ENCODE peak calls at places on chromosomes 5 and 9, in nine cellular contexts. C is epithelial cell of proximal tubule, W is fibroblast of pulmonary artery, S is A549, J is cardiac muscle cell, N is fibroblast of lung, V is foreskin fibroblast, B is AG04449, I is heart left ventricle. K is an unnamed sample.

GRCh38 chr5:93279292-93279974 is 301.6 kb downstream of the NR2F1-AS1 start:
- DNase-seq in C (no peak), W (no peak), S (no peak), J (no peak), N (peak), V (peak), B (no peak), I (no peak), K (no peak)

GRCh38 chr9:76451234-76451633 is 7.7 kb upstream of the GCNT1 start:
- DNase-seq in C (peak), W (peak), S (peak), J (peak), N (peak), V (peak), B (no peak), I (no peak), K (no peak)

GRCh38 chr5:69498384-69498783 is 5.8 kb downstream of the OCLN start:
- DNase-seq in C (no peak), W (no peak), S (no peak), J (no peak), N (peak), V (no peak), B (no peak), I (no peak), K (no peak)

GRCh38 chr5:56012281-56012963 is 17.7 kb upstream of the IL6ST start:
- DNase-seq in C (no peak), W (peak), S (no peak), J (peak), N (peak), V (peak), B (no peak), I (peak), K (no peak)

GRCh38 chr5:35202319-35203111 is 27.8 kb downstream of the PRLR start:
- DNase-seq in C (no peak), W (peak), S (peak), J (peak), N (peak), V (peak), B (no peak), I (no peak), K (no peak)

GRCh38 chr5:9033524-9033923 is 512.4 kb downstream of the SEMA5A start:
- DNase-seq in C (no peak), W (no peak), S (no peak), J (no peak), N (no peak), V (no peak), B (no peak), I (no peak), K (no peak)

GRCh38 chr5:143494162-143494561 is 90.7 kb upstream of the NR3C1 start:
- DNase-seq in C (no peak), W (peak), S (peak), J (peak), N (peak), V (peak), B (peak), I (no peak), K (peak)

GRCh38 chr5:115850771-115851416 is 9.2 kb downstream of the AP3S1 start:
- DNase-seq in C (no peak), W (peak), S (no peak), J (peak), N (peak), V (no peak), B (no peak), I (no peak), K (no peak)

GRCh38 chr5:173138707-173139106 is 5.6 kb upstream of the BNIP1 start:
- DNase-seq in C (no peak), W (no peak), S (no peak), J (no peak), N (no peak), V (no peak), B (no peak), I (no peak), K (no peak)

GRCh38 chr5:65946198-65946745 is 19.9 kb downstream of the ERBIN start:
- DNase-seq in C (no peak), W (no peak), S (no peak), J (no peak), N (no peak), V (peak), B (no peak), I (no peak), K (no peak)

GRCh38 chr9:27194401-27195091 is 85.5 kb downstream of the TEK start:
- DNase-seq in C (peak), W (peak), S (peak), J (peak), N (peak), V (peak), B (peak), I (no peak), K (no peak)

GRCh38 chr9:70291446-70291845 is 32.7 kb downstream of the SMC5 start:
- DNase-seq in C (no peak), W (peak), S (no peak), J (no peak), N (peak), V (no peak), B (no peak), I (no peak), K (no peak)

DNA sequence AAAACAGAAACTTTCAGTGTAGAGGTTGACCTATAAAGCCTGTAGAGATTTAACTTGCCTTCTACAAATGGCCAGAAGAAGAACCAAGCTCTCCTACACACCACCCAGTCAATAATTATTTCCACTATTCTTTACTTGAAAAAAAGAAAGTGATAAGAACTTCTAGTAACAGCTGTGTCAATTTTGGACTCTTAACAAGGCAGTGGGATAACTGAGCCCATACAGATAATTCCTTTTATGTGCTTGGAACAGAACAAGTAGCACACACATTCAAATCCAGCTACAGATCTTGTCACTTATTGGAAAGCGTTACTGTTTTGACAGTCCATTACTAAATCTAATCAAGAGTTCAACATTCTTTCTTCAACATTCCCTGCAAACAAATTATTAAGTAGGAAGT is 6.2 kb downstream of the PTGER4 start:
- DNase-seq in C (no peak), W (no peak), S (no peak), J (no peak), N (no peak), V (no peak), B (no peak), I (no peak), K (no peak)
- H3K4me3 ChIP-seq in C (no peak), W (no peak), S (no peak), J (no peak), N (peak), V (no peak), B (no peak), I (peak), K (no peak)

GRCh38 chr9:131008086-131008485 is 888 bp upstream of the LAMC3 start:
- DNase-seq in C (no peak), W (no peak), S (no peak), J (no peak), N (no peak), V (no peak), B (no peak), I (no peak), K (no peak)

GRCh38 chr9:131010482-131011273 is 1.7 kb downstream of the LAMC3 start:
- DNase-seq in C (no peak), W (no peak), S (no peak), J (no peak), N (no peak), V (no peak), B (no peak), I (no peak), K (no peak)

GRCh38 chr9:131011274-131012022 is 2.5 kb downstream of the LAMC3 start:
- DNase-seq in C (no peak), W (no peak), S (no peak), J (no peak), N (no peak), V (no peak), B (no peak), I (peak), K (no peak)

GRCh38 chr9:131008563-131008908 is 438 bp upstream of the LAMC3 start:
- DNase-seq in C (no peak), W (no peak), S (no peak), J (no peak), N (no peak), V (no peak), B (no peak), I (no peak), K (no peak)

DNA sequence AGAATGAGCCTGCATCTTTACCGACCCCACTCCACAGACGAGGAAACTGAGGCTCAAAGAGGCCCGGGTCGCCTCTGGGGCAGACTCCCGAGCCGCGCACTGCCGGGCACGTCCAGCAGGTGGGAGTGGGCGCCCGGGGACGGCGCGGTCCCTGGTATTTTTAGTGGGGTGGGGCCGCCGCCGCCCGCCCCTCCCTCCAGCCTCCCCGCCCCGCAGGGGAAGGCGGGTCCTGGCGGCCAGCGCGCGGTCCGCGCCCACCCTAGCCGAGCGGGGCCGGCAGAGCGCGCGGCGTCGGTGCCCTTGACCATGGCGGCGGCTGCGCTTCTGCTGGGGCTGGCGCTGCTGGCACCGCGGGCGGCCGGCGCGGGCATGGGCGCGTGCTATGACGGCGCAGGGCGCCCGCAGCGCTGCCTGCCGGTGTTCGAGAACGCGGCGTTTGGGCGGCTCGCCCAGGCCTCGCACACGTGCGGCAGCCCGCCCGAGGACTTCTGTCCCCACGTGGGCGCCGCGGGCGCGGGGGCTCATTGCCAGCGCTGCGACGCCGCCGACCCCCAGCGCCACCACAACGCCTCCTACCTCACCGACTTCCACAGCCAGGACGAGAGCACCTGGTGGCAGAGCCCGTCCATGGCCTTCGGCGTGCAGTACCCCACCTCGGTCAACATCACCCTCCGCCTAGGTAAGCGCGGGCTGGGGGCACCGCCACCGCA is at the start of gene LAMC3:
- DNase-seq in C (no peak), W (no peak), S (peak), J (peak), N (no peak), V (peak), B (no peak), I (no peak), K (no peak)
- TF ChIP-seq CTCF in C (peak), W (peak), S (peak), J (peak), N (peak), V (peak), B (peak), I (peak), K (peak)

DNA sequence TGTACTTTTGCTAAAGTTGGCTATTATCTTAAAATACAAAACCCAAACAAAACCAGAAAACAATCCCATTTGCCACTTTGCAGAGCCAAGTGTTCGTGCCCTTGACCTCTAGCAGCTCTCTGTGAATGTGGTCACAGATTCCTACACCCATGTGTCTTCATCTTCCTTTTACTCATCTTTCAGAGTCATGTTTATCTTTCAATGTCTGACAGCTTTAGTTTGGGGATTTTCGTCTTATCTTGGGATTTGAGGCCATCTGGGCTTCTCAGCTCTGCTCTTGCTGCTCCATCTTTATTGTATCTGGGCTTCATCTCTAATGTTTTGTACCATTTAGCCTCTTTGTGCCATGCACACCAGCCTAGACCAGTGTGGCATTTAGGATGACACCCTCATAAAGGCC is 81.0 kb downstream of the DAPK1 start:
- DNase-seq in C (no peak), W (no peak), S (no peak), J (peak), N (no peak), V (no peak), B (no peak), I (no peak), K (no peak)
- H3K4me3 ChIP-seq in C (no peak), W (no peak), S (no peak), J (no peak), N (no peak), V (no peak), B (no peak), I (no peak), K (no peak)

GRCh38 chr9:93261735-93262523 is 78.0 kb downstream of the WNK2 start:
- DNase-seq in C (no peak), W (no peak), S (no peak), J (no peak), N (no peak), V (no peak), B (no peak), I (peak), K (no peak)

GRCh38 chr9:93260290-93261066 is 76.5 kb downstream of the WNK2 start:
- DNase-seq in C (no peak), W (no peak), S (no peak), J (no peak), N (no peak), V (no peak), B (no peak), I (no peak), K (no peak)

GRCh38 chr9:93262537-93263310 is 78.8 kb downstream of the WNK2 start:
- DNase-seq in C (no peak), W (no peak), S (no peak), J (no peak), N (no peak), V (no peak), B (no peak), I (peak), K (no peak)

GRCh38 chr9:93259490-93260289 is 75.8 kb downstream of the WNK2 start:
- DNase-seq in C (no peak), W (no peak), S (no peak), J (no peak), N (no peak), V (no peak), B (no peak), I (no peak), K (no peak)

DNA sequence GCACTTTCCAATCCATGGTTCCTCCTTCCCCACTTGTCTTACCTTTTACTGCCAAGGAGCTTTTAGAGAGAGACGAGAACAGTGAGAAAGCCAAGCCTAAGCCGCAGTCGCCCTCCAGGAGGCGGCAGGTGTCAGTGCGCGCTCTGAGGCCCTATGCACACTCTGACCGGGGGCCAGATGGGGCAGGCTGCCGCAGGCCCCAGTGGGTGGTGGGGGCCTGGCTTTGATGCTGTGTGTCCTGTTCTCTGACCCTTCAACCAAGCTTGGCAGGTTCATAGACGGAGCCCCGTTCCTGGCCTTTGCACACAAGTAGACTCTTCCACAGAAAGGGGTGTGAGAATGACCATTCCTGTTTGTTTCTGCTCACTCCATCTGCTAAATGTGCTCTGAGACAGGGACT is 77.3 kb downstream of the WNK2 start:
- DNase-seq in C (no peak), W (no peak), S (no peak), J (no peak), N (no peak), V (no peak), B (no peak), I (no peak), K (no peak)
- TF ChIP-seq CTCF in C (no peak), W (no peak), S (no peak), J (no peak), N (no peak), V (no peak), B (no peak), I (no peak), K (no peak)

GRCh38 chr5:38871211-38871610 is 25.4 kb downstream of the OSMR start:
- DNase-seq in C (no peak), W (no peak), S (no peak), J (no peak), N (peak), V (peak), B (no peak), I (no peak), K (peak)
- H3K4me3 ChIP-seq in C (no peak), W (no peak), S (no peak), J (no peak), N (no peak), V (no peak), B (no peak), I (no peak), K (no peak)

K was measured in retinal pigment epithelial cell.